ENCODE peak calls at places on chromosomes 3 and 15, in five cellular contexts. T, N, S, X and H are unnamed samples.

GRCh38 chr15:67173015-67173414 is 81.4 kb downstream of the AAGAB start:
- DNase-seq in T (no peak), N (no peak), S (no peak), X (no peak), H (no peak)

GRCh38 chr15:89383635-89384604 is 49.3 kb upstream of the POLG start:
- DNase-seq in T (no peak), N (peak; percentile 42), S (peak; percentile 27), X (peak; percentile 34), H (peak; percentile 81)

GRCh38 chr15:33145447-33145846 is 49.1 kb downstream of the FMN1 start:
- DNase-seq in T (no peak), N (no peak), S (no peak), X (no peak), H (no peak)

GRCh38 chr3:195566797-195567196 is 16.9 kb downstream of the APOD start:
- DNase-seq in T (no peak), N (peak; percentile 43), S (no peak), X (no peak), H (peak; percentile 43)

GRCh38 chr3:122934251-122934650 is 93.3 kb downstream of the SEMA5B start:
- DNase-seq in T (no peak), N (no peak), S (no peak), X (no peak), H (no peak)

GRCh38 chr3:150741497-150742140 is 21.4 kb downstream of the SIAH2 start:
- DNase-seq in T (no peak), N (no peak), S (peak; percentile 57), X (no peak), H (no peak)

GRCh38 chr3:46716461-46717441 is 918 bp downstream of the PRSS50 start:
- DNase-seq in T (no peak), N (no peak), S (no peak), X (peak; percentile 9), H (no peak)

GRCh38 chr3:123110953-123111615 is 44.3 kb downstream of the PDIA5 start:
- DNase-seq in T (no peak), N (no peak), S (no peak), X (no peak), H (no peak)

GRCh38 chr3:183500349-183500748 is 55.2 kb downstream of the KLHL6 start:
- DNase-seq in T (no peak), N (no peak), S (no peak), X (no peak), H (no peak)

GRCh38 chr3:57169872-57170623 is 4.9 kb upstream of the IL17RD start:
- DNase-seq in T (peak; percentile 91), N (peak; percentile 80), S (peak; percentile 53), X (peak; percentile 69), H (peak; percentile 84)

GRCh38 chr15:68317281-68318007 is 39.9 kb downstream of the FEM1B start:
- DNase-seq in T (no peak), N (no peak), S (no peak), X (no peak), H (no peak)

GRCh38 chr3:95407709-95408463 is 1345.0 kb downstream of the NSUN3 start:
- DNase-seq in T (peak; percentile 57), N (no peak), S (no peak), X (no peak), H (no peak)

GRCh38 chr3:14791343-14791945 is 27.3 kb upstream of the FGD5 start:
- DNase-seq in T (peak; percentile 80), N (peak; percentile 64), S (peak; percentile 20), X (peak; percentile 76), H (peak; percentile 85)

GRCh38 chr3:182117583-182117982 is 405.9 kb downstream of the SOX2 start:
- DNase-seq in T (no peak), N (no peak), S (peak; percentile 49), X (no peak), H (peak; percentile 2)

GRCh38 chr3:52174896-52175295 is 20.7 kb upstream of the POC1A start:
- DNase-seq in T (no peak), N (peak; percentile 76), S (no peak), X (no peak), H (no peak)

GRCh38 chr3:36298188-36298587 is 82.1 kb upstream of the STAC start:
- DNase-seq in T (no peak), N (no peak), S (no peak), X (no peak), H (no peak)

GRCh38 chr3:189805375-189806067 is 174.3 kb downstream of the TP63 start:
- DNase-seq in T (no peak), N (no peak), S (no peak), X (no peak), H (no peak)

GRCh38 chr3:189809583-189809982 is 178.4 kb downstream of the TP63 start:
- DNase-seq in T (no peak), N (no peak), S (no peak), X (no peak), H (no peak)

GRCh38 chr3:189803254-189803653 is 172.1 kb downstream of the TP63 start:
- DNase-seq in T (no peak), N (no peak), S (no peak), X (no peak), H (no peak)

GRCh38 chr3:189808246-189809007 is 177.2 kb downstream of the TP63 start:
- DNase-seq in T (no peak), N (no peak), S (no peak), X (no peak), H (no peak)

DNA sequence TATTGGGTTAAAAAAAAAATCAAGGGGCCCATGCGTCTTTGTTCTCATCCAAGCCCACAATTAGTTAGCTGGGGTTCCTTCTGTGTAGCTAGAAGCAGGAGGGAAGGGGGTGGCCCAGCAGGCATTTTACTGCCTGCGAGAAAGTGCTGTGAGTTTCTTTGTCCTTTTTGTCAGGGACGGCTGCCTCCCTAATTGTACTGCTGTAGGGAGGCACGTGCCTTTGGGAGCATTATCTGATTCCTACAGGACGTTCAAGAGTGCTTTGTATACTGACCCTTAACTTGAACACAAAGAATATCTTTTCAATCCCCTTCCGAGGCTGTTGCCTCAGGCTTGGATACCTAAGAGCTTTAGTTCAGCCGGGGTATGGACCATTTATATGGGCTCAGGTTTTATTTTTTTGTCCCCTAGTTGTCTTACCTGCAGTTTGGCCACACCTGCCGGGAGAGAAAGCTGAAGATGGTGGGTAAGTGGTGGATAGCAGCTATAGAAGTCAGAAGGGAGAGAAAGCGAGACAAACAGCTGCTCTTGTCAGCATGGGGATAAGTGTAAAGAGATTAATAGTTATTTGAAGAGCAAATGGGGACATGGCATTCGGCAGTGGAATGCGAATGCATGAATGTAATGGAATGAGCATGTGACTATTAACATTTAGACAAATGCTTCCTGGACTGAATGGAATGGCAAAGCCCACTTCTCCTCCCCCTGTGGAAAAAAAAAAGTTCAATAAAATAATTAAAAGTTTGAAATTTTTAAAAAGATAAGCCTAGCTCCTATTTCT is 175.2 kb downstream of the TP63 start:
- DNase-seq in T (peak; percentile 84), N (no peak), S (peak; percentile 71), X (no peak), H (no peak)
- H3K9ac ChIP-seq in T (no peak overlapping the region), N (no peak overlapping the region), S (no peak overlapping the region), X (no peak overlapping the region), H (no peak overlapping the region)

GRCh38 chr3:176219970-176220369 is 977.3 kb downstream of the TBL1XR1 start:
- DNase-seq in T (peak; percentile 62), N (no peak), S (no peak), X (no peak), H (no peak)
- H3K9ac ChIP-seq in T (no peak overlapping the region), N (no peak overlapping the region), S (no peak overlapping the region), X (no peak overlapping the region), H (no peak overlapping the region)

GRCh38 chr3:193754719-193755118 is 161.7 kb downstream of the OPA1 start:
- DNase-seq in T (no peak), N (no peak), S (no peak), X (no peak), H (no peak)
- H3K9ac ChIP-seq in T (no peak overlapping the region), N (no peak overlapping the region), S (no peak overlapping the region), X (no peak overlapping the region), H (no peak overlapping the region)

GRCh38 chr3:43191116-43191515 is 85.2 kb upstream of the POMGNT2 start:
- DNase-seq in T (no peak), N (no peak), S (no peak), X (no peak), H (no peak)
- H3K9ac ChIP-seq in T (no peak overlapping the region), N (peak overlapping the region; percentile 26), S (no peak overlapping the region), X (no peak overlapping the region), H (no peak overlapping the region)

GRCh38 chr3:189363856-189364255 is 192.1 kb downstream of the TPRG1 start:
- DNase-seq in T (no peak), N (peak; percentile 54), S (peak; percentile 55), X (no peak), H (no peak)

GRCh38 chr3:189361103-189361835 is 189.5 kb downstream of the TPRG1 start:
- DNase-seq in T (no peak), N (no peak), S (peak; percentile 54), X (no peak), H (no peak)

GRCh38 chr3:189368384-189368783 is 196.6 kb downstream of the TPRG1 start:
- DNase-seq in T (no peak), N (no peak), S (no peak), X (no peak), H (no peak)

GRCh38 chr3:189369636-189370035 is 197.9 kb downstream of the TPRG1 start:
- DNase-seq in T (peak; percentile 32), N (no peak), S (no peak), X (no peak), H (no peak)

DNA sequence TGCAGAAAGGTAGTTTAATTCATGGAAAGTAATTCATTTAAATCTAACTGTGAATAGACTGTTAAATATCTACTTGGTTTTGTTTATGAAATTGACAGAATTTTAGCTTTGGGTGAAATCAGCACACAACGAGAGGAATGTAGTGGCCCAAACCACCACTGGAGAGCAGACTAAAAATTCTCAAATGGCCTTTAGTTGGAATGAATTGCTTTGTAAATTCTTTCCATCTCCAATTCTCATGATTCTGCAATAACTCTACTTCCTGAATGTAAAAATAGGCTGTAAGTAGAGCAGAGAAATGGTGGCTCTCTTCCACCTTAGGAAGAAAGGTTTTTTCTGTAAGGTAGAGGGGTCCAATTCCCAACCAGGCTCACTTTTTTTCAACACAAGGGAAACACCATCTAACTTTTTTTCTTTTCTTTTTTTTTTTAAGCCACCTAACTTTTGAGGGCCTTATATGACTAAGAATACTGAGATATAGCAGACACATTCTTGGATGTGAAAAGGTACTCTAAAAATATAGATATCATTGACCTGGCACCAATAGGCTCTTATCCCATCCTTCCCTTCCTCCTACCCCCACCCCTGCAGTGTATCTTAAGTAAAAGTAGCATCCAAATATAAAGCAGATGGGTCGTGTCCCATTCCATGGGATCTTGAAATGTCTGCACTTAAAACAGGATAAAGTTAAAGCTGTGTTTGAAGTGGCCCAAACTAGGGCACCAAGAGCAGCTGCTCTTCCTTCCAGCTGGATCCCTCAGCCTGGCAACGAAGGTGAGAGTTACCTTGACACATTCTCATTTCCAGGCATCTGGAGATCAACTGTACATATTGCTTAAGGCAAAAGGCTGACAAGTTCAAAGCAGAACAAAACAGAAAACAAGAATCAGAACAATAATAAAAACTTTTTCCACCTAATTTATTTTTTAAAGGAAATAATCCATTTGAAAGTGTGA is 194.1 kb downstream of the TPRG1 start:
- DNase-seq in T (no peak), N (peak; percentile 39), S (peak; percentile 32), X (no peak), H (no peak)
- H3K9ac ChIP-seq in T (no peak overlapping the region), N (no peak overlapping the region), S (no peak overlapping the region), X (no peak overlapping the region), H (no peak overlapping the region)

GRCh38 chr3:100075731-100076543 is 38.4 kb downstream of the FILIP1L start:
- DNase-seq in T (peak; percentile 83), N (no peak), S (no peak), X (no peak), H (no peak)

GRCh38 chr3:100073049-100073422 is 41.3 kb downstream of the FILIP1L start:
- DNase-seq in T (no peak), N (no peak), S (no peak), X (no peak), H (no peak)

GRCh38 chr3:100075163-100075562 is 39.1 kb downstream of the FILIP1L start:
- DNase-seq in T (no peak), N (no peak), S (no peak), X (no peak), H (no peak)

GRCh38 chr3:100072328-100073048 is 41.8 kb downstream of the FILIP1L start:
- DNase-seq in T (no peak), N (no peak), S (no peak), X (no peak), H (no peak)

GRCh38 chr3:100073555-100074307 is 40.6 kb downstream of the FILIP1L start:
- DNase-seq in T (peak; percentile 78), N (no peak), S (peak; percentile 91), X (no peak), H (no peak)
- H3K9ac ChIP-seq in T (no peak overlapping the region), N (no peak overlapping the region), S (peak overlapping the region; percentile 51), X (peak overlapping the region; percentile 29), H (no peak overlapping the region)